ENCODE peak calls at places on chromosomes 4 and X, in eight cellular contexts. A is GM23338; H is body of pancreas; J is neuronal stem cell; M is HCT116; B is DND-41; I is K562; S is effector memory CD4-positive, alpha-beta T cell. E is an unnamed sample.

GRCh38 chr4:48939785-48940184 is 33.2 kb upstream of the OCIAD2 start:
- DNase-seq in A (no peak), H (no peak), J (no peak), M (no peak), B (no peak), I (no peak), S (no peak), E (peak; percentile 68)

GRCh38 chrX:68703849-68704248 is 56.4 kb downstream of the STARD8 start:
- DNase-seq in A (no peak), H (no peak), J (no peak), M (no peak), B (no peak), I (no peak), S (no peak), E (no peak)

GRCh38 chr4:2066571-2067445 is 7.7 kb downstream of the NAT8L start:
- DNase-seq in A (no peak), H (no peak), J (no peak), M (no peak), B (no peak), I (no peak), S (no peak), E (peak; percentile 57)

GRCh38 chr4:98617358-98618047 is 40.9 kb downstream of the TSPAN5 start:
- DNase-seq in A (no peak), H (no peak), J (no peak), M (no peak), B (no peak), I (no peak), S (no peak), E (no peak)

GRCh38 chr4:141541851-141542250 is 94.5 kb upstream of the IL15 start:
- DNase-seq in A (no peak), H (no peak), J (no peak), M (no peak), B (no peak), I (no peak), S (no peak), E (no peak)

GRCh38 chrX:112766774-112767173 is 73.9 kb downstream of the AMOT start:
- DNase-seq in A (no peak), H (no peak), J (no peak), M (no peak), B (no peak), I (no peak), S (no peak), E (no peak)

GRCh38 chrX:24759786-24760185 is 66.1 kb downstream of the POLA1 start:
- DNase-seq in A (no peak), H (no peak), J (no peak), M (no peak), B (no peak), I (no peak), S (no peak), E (no peak)

GRCh38 chrX:72001471-72001870 is 90.8 kb downstream of the NHSL2 start:
- DNase-seq in A (peak; percentile 77), H (no peak), J (no peak), M (no peak), B (no peak), I (no peak), S (no peak), E (no peak)

GRCh38 chrX:32673193-32673592 is 538.2 kb downstream of the DMD start:
- DNase-seq in A (peak; percentile 37), H (no peak), J (no peak), M (no peak), B (no peak), I (no peak), S (no peak), E (no peak)

GRCh38 chrX:25028726-25029125 is 13.0 kb upstream of the ARX start:
- DNase-seq in A (no peak), H (no peak), J (no peak), M (no peak), B (no peak), I (no peak), S (no peak), E (no peak)

GRCh38 chrX:78625292-78625909 is 33.7 kb downstream of the RTL3 start:
- DNase-seq in A (no peak), H (no peak), J (no peak), M (no peak), B (peak; percentile 27), I (no peak), S (no peak), E (no peak)

GRCh38 chr4:77994194-77994721 is 62.9 kb upstream of the FRAS1 start:
- DNase-seq in A (peak; percentile 96), H (peak; percentile 37), J (peak; percentile 67), M (peak; percentile 71), B (peak; percentile 34), I (peak; percentile 54), S (no peak), E (no peak)

GRCh38 chr4:675036-675804 is 878 bp downstream of the MYL5 start:
- DNase-seq in A (no peak), H (no peak), J (no peak), M (no peak), B (no peak), I (no peak), S (no peak), E (no peak)
- H3K4me3 ChIP-seq in A (peak overlapping the region; percentile 96), H (peak overlapping the region; percentile 96), J (peak overlapping the region; percentile 85), M (peak overlapping the region; percentile 91), B (peak overlapping the region; percentile 88), I (peak overlapping the region; percentile 97), S (peak overlapping the region; percentile 97), E (peak overlapping the region; percentile 67)

DNA sequence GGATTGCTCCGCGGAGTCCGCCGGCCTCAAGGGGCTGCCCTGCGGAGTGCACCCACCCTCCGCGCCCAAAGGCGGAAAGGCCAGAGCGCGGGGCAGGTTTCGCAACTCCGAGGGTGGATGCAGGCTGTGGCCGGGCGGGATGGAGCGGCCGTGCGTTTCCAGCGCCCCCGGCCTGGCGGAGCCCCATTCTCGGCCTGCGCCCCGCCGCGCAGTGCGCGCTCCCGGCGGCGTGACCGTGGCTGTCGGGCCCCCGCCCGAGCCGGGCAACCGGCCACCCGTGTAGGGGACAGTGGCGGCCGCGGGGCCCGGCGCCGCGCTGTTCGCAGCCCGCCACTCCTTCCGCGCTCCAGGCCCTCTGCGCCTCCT is 331 bp downstream of the SETD7 start:
- DNase-seq in A (no peak), H (peak; percentile 62), J (no peak), M (no peak), B (no peak), I (no peak), S (no peak), E (no peak)
- H3K4me1 ChIP-seq in A (peaks cover 39% of the 10 kb centered on the region), H (peaks cover 71% of the 10 kb centered on the region), J (peaks cover 26% of the 10 kb centered on the region), M (peaks cover 12% of the 10 kb centered on the region), B (peaks cover 38% of the 10 kb centered on the region), I (peaks cover 6% of the 10 kb centered on the region), S (peaks cover 16% of the 10 kb centered on the region), E (peaks cover 7% of the 10 kb centered on the region)

GRCh38 chrX:95058815-95059214 is 1384.8 kb downstream of the FAM133A start:
- DNase-seq in A (no peak), H (no peak), J (no peak), M (no peak), B (no peak), I (no peak), S (no peak), E (no peak)

GRCh38 chrX:95056901-95057300 is 1382.9 kb downstream of the FAM133A start:
- DNase-seq in A (peak; percentile 9), H (no peak), J (no peak), M (no peak), B (no peak), I (peak; percentile 0), S (no peak), E (no peak)

GRCh38 chrX:95057341-95057740 is 1383.3 kb downstream of the FAM133A start:
- DNase-seq in A (no peak), H (no peak), J (no peak), M (no peak), B (no peak), I (no peak), S (no peak), E (no peak)

GRCh38 chrX:95063554-95063953 is 1389.5 kb downstream of the FAM133A start:
- DNase-seq in A (no peak), H (no peak), J (no peak), M (no peak), B (no peak), I (no peak), S (no peak), E (no peak)

DNA sequence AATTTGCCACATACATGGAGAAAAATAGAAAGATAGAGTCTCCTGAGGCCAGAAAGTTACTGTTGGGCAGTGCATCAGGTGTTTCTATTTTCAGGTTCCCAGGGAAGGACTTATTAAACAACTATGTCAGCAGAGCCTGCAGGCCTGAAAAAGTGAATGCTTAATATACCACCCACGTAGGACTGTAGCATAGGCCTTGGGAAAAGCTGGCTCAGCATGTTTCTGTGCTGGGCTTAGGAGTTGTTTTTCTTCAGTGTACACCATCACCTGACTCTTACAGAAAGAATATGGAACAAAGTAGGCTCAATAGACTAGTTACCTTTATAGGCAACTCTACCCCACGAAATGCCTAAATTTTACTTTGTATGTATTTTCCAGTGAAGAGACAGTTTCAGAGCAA is 1385.9 kb downstream of the FAM133A start:
- DNase-seq in A (no peak), H (no peak), J (no peak), M (no peak), B (no peak), I (no peak), S (no peak), E (no peak)
- H3K27me3 ChIP-seq in A (no peaks in the 10 kb centered on the region), H (no peaks in the 10 kb centered on the region), J (no peaks in the 10 kb centered on the region), M (no peaks in the 10 kb centered on the region), B (no peaks in the 10 kb centered on the region), I (no peaks in the 10 kb centered on the region), S (no peaks in the 10 kb centered on the region), E (no peaks in the 10 kb centered on the region)

GRCh38 chr4:8394125-8394524 is 46.4 kb downstream of the ACOX3 start:
- DNase-seq in A (no peak), H (peak; percentile 27), J (peak; percentile 36), M (no peak), B (no peak), I (no peak), S (no peak), E (no peak)
- H3K4me3 ChIP-seq in A (no peak overlapping the region), H (no peak overlapping the region), J (no peak overlapping the region), M (no peak overlapping the region), B (no peak overlapping the region), I (no peak overlapping the region), S (no peak overlapping the region), E (no peak overlapping the region)

GRCh38 chr4:143384381-143384994 is 47.8 kb downstream of the GAB1 start:
- DNase-seq in A (no peak), H (no peak), J (no peak), M (no peak), B (no peak), I (no peak), S (no peak), E (no peak)

GRCh38 chr4:143377635-143378099 is 41.0 kb downstream of the GAB1 start:
- DNase-seq in A (no peak), H (no peak), J (no peak), M (no peak), B (no peak), I (no peak), S (no peak), E (no peak)

GRCh38 chr4:143381171-143382118 is 44.8 kb downstream of the GAB1 start:
- DNase-seq in A (peak; percentile 31), H (peak; percentile 89), J (no peak), M (no peak), B (no peak), I (peak; percentile 61), S (no peak), E (no peak)

GRCh38 chr4:143382539-143382938 is 45.9 kb downstream of the GAB1 start:
- DNase-seq in A (no peak), H (no peak), J (no peak), M (no peak), B (no peak), I (no peak), S (no peak), E (no peak)

DNA sequence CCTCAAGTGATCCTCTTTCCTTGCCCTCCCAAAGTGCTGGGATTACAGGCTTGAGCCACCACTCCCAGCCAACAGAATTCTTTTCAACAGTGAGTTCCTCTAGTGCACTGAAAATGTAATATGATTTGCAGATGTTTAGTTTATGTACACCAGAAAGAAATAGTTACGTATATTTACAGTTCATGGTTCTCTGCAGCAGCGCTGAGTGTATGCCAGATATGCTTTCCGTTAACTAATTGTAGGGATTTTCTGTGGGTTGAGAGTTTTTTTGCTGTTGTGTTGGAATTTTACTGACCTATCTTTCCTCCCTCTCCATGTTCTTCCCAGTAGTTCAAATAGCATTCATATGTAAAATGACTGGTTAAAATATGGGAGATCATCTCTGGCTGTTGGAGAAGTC is 44.0 kb downstream of the GAB1 start:
- DNase-seq in A (no peak), H (no peak), J (no peak), M (no peak), B (no peak), I (no peak), S (no peak), E (no peak)
- H3K4me1 ChIP-seq in A (peaks cover 65% of the 10 kb centered on the region), H (peaks cover 51% of the 10 kb centered on the region), J (peaks cover 19% of the 10 kb centered on the region), M (no peaks in the 10 kb centered on the region), B (no peaks in the 10 kb centered on the region), I (peaks cover 26% of the 10 kb centered on the region), S (no peaks in the 10 kb centered on the region), E (peaks cover 20% of the 10 kb centered on the region)